ENCODE peak calls at places on chromosome 21, in seven cellular contexts. N is activated CD8-positive, alpha-beta T cell treated with anti-CD3 and anti-CD28 coated beads for 36 hours; W is AG09309; B is nephron progenitor cell; Z is fibroblast of the aortic adventitia; I is activated B cell treated with CpG ODN at 0.5 μM for 24 hours; M is Calu3. H is an unnamed sample.

GRCh38 chr21:28875078-28875477 is 117.6 kb downstream of the LTN1 start:
- DNase-seq in N (no peak), W (no peak), B (no peak), Z (no peak), I (no peak), M (no peak), H (no peak)

GRCh38 chr21:35051287-35051818 is 2.3 kb upstream of the RUNX1 start:
- DNase-seq in N (peak), W (peak), B (peak), Z (peak), I (peak), M (peak), H (peak)

GRCh38 chr21:29875873-29876272 is 63.9 kb downstream of the GRIK1 start:
- DNase-seq in N (no peak), W (no peak), B (no peak), Z (no peak), I (no peak), M (no peak), H (no peak)

GRCh38 chr21:45943630-45944540 is 37.7 kb upstream of the COL6A1 start:
- DNase-seq in N (no peak), W (no peak), B (no peak), Z (no peak), I (no peak), M (no peak), H (no peak)

GRCh38 chr21:45377866-45378257 is 27.1 kb upstream of the COL18A1 start:
- DNase-seq in N (no peak), W (no peak), B (no peak), Z (no peak), I (no peak), M (no peak), H (no peak)

GRCh38 chr21:45411810-45412206 is 6.8 kb downstream of the COL18A1 start:
- DNase-seq in N (no peak), W (no peak), B (no peak), Z (no peak), I (no peak), M (no peak), H (no peak)

GRCh38 chr21:30674312-30674711 is 31.6 kb downstream of the KRTAP20-3 start:
- DNase-seq in N (no peak), W (no peak), B (no peak), Z (no peak), I (no peak), M (no peak), H (no peak)

GRCh38 chr21:22941779-22942178 is 1943.6 kb downstream of the NCAM2 start:
- DNase-seq in N (no peak), W (no peak), B (no peak), Z (no peak), I (no peak), M (no peak), H (no peak)

GRCh38 chr21:23639726-23640125 is 1967.6 kb downstream of the MRPL39 start:
- DNase-seq in N (no peak), W (no peak), B (no peak), Z (no peak), I (no peak), M (no peak), H (no peak)

DNA sequence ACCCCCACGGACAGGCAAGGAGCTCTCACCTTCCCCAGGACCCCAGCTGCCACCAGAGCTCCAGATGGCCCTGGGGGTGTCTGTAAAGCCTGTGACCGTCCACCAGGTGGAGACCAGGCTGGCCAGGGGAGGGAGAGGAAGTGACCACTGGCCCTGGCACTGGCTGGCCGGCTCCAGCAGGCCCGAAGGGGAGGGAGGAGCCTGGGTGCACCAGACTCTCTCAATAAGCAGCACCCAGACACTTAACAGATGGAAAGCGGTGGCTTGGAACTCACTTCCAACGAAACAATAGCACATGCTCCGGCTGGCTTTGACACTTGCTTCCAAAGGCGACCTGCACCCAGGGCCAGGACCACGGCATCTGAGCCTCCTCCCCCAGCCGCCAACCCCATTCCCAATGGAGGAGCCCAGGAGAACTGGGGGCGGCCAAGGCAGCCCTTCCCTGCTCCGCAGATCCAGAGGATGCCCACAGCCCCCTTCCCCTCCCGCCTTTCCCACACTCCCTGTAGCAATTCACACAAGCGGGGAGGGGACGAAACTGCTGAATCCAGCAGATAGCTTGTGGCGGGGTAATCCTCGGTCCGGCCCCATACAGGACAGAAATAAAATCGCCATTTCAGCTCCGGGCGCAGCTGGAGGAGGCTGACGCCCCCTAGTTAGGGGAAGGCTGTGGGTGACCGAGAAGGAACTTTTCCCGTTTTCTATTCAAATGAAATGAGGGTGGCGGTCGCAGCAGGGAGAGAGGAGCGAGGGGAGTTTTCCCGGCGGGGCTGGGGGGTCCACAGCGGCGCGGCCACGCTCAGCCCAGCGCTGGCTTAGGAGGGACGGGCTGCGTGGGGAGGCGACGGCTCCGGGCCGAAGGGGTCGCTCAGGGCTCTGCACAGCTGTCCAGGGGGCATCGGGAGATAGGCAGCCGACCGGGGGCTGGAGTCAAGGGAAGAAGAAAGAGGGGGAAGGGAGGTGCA is 612 bp upstream of the PDE9A start:
- DNase-seq in N (no peak), W (no peak), B (peak), Z (no peak), I (no peak), M (peak), H (peak)
- TF ChIP-seq CTCF in N (no peak), W (peak), B (peak), Z (peak), I (no peak), M (peak), H (peak)

DNA sequence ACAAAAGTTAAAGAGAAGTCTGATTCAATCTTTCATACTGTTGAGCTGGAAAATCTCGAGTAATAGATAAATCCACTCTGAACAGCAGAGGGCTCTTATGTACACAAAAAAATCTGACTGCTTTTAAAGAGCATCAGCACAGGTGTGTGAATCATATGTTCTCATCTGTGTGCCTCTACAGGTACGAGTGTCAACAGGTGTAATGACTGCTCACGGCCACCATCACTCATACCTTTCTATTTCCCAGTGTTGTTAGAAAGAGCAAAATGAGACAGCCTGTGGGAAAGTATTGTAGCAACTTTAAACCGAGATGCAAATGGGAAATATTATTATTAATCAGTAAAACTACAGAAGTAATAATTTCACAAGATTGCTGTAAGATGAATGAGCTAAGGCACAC is 49.0 kb upstream of the SCAF4 start:
- DNase-seq in N (no peak), W (no peak), B (no peak), Z (no peak), I (no peak), M (no peak), H (no peak)
- TF ChIP-seq CTCF in N (no peak), W (no peak), B (no peak), Z (no peak), I (no peak), M (no peak), H (peak)

GRCh38 chr21:32602099-32602498 is 10.1 kb downstream of the CFAP298 start:
- DNase-seq in N (no peak), W (no peak), B (no peak), Z (no peak), I (no peak), M (no peak), H (no peak)
- TF ChIP-seq CTCF in N (no peak), W (no peak), B (no peak), Z (no peak), I (no peak), M (no peak), H (no peak)

DNA sequence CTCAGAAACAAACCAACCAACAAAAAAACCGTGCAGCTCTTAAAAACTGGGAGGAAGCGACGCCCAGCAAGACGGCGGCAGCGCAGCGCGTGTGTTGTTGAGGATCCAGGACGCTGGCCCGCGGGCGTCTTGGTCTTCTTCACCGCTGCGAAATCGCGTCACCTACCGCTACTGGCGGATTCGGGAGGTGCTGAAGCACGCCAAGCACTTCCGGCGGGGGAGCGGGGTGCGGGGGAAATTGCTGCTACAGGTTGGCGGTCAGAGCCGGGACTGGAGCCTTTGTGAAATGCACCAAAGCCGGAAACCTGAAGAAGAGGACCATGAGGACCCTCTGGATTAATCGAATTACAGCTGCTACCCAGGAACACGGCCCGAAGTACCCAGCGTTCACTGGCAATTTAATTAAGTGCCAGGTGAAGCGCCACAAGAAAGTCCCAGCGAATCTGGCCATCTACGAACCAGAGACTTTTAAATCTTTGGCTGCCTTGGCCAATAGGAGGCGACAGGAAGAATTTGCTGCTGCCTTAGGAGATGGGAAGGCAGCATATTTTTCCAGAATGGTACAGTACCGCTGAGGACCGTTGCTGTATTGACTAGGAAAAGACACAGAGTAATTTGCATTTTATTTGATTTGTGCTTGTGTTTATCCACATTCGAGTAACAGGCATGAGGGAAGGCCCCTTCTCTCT is 11.9 kb upstream of the RIPPLY3 start:
- DNase-seq in N (peak), W (no peak), B (no peak), Z (no peak), I (no peak), M (no peak), H (no peak)
- TF ChIP-seq CTCF in N (no peak), W (no peak), B (no peak), Z (peak), I (no peak), M (no peak), H (no peak)

DNA sequence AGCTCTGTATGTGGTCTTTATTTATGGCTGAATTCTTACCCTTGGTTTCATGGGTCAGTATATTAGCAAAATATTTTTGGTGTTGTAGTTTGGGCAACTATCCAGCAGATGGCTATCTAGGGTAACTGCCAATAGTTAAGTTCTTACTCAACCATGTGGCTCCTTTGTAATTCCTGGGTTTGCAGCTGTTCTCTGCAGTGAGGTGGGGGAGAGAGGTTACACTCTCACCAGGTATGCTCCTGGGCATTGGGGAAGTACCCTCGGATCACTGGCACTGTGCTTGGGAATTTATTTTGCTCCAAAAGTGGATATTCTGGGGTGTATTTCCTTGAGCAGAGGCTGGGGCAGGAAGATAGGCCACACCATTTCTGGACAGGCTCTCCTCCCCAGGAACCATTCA is 436.7 kb upstream of the TMPRSS15 start:
- DNase-seq in N (no peak), W (no peak), B (no peak), Z (no peak), I (no peak), M (no peak), H (peak)
- TF ChIP-seq CTCF in N (peak), W (no peak), B (no peak), Z (no peak), I (no peak), M (no peak), H (peak)